ENCODE peak calls at places on chromosome 22, in five cellular contexts. M is putamen; Y is amygdala; S is activated CD4-positive, alpha-beta T cell treated with anti-CD3 and anti-CD28 coated beads, Interleukin-2, amount 10 ng/mL, durations not matched to agents 24 days and 14 days; T is fibroblast of mammary gland. G is an unnamed sample.

GRCh38 chr22:31626427-31627150 is 35.4 kb downstream of the PISD start:
- DNase-seq in M (no peak), Y (no peak), S (no peak), T (no peak), G (peak)

GRCh38 chr22:21727768-21728167 is 7.8 kb downstream of the YPEL1 start:
- DNase-seq in M (no peak), Y (no peak), S (no peak), T (no peak), G (no peak)

GRCh38 chr22:32622004-32622761 is 147.6 kb downstream of the FBXO7 start:
- DNase-seq in M (no peak), Y (no peak), S (no peak), T (peak), G (peak)

GRCh38 chr22:36311386-36312085 is 58.6 kb downstream of the APOL1 start:
- DNase-seq in M (no peak), Y (no peak), S (no peak), T (no peak), G (no peak)

GRCh38 chr22:25362883-25363240 is 143.4 kb downstream of the CRYBB2 start:
- DNase-seq in M (no peak), Y (no peak), S (no peak), T (no peak), G (no peak)

GRCh38 chr22:32564170-32565001 is 89.8 kb downstream of the FBXO7 start:
- DNase-seq in M (no peak), Y (no peak), S (no peak), T (peak), G (peak)

GRCh38 chr22:37267128-37267587 is 15.2 kb upstream of the CYTH4 start:
- DNase-seq in M (no peak), Y (no peak), S (peak), T (no peak), G (peak)

GRCh38 chr22:28882545-28882877 is 861 bp upstream of the ZNRF3 start:
- DNase-seq in M (no peak), Y (no peak), S (peak), T (no peak), G (no peak)

GRCh38 chr22:34897126-34897525 is 168.8 kb upstream of the ISX start:
- DNase-seq in M (no peak), Y (no peak), S (no peak), T (no peak), G (peak)

GRCh38 chr22:46800102-46800857 is 37.8 kb downstream of the TBC1D22A start:
- DNase-seq in M (no peak), Y (no peak), S (peak), T (no peak), G (no peak)

GRCh38 chr22:23033116-23033905 is 37.0 kb upstream of the GNAZ start:
- DNase-seq in M (no peak), Y (no peak), S (no peak), T (no peak), G (no peak)

GRCh38 chr22:31945478-31945815 is 1.1 kb downstream of the YWHAH start:
- DNase-seq in M (no peak), Y (no peak), S (no peak), T (no peak), G (no peak)

GRCh38 chr22:45505991-45506743 is 3.5 kb downstream of the FBLN1 start:
- DNase-seq in M (no peak), Y (no peak), S (no peak), T (no peak), G (no peak)

GRCh38 chr22:22387386-22387736 is 121.2 kb downstream of the ZNF280B start:
- DNase-seq in M (no peak), Y (no peak), S (no peak), T (no peak), G (no peak)

GRCh38 chr22:20135846-20136602 is 4.4 kb downstream of the ZDHHC8 start:
- DNase-seq in M (no peak), Y (no peak), S (no peak), T (no peak), G (no peak)

GRCh38 chr22:30931541-30932300 is 36.9 kb downstream of the MORC2 start:
- DNase-seq in M (peak), Y (no peak), S (no peak), T (no peak), G (no peak)

GRCh38 chr22:49483946-49484345 is 343.7 kb downstream of the BRD1 start:
- DNase-seq in M (no peak), Y (no peak), S (no peak), T (no peak), G (no peak)

GRCh38 chr22:25077056-25077455 is 122.6 kb upstream of the CRYBB3 start:
- DNase-seq in M (no peak), Y (no peak), S (no peak), T (no peak), G (no peak)

GRCh38 chr22:25453557-25453956 is 110.9 kb upstream of the GRK3 start:
- DNase-seq in M (no peak), Y (no peak), S (no peak), T (no peak), G (no peak)

GRCh38 chr22:46661221-46661851 is 41.1 kb downstream of the GRAMD4 start:
- DNase-seq in M (peak), Y (no peak), S (peak), T (peak), G (no peak)

GRCh38 chr22:38223289-38223960 is 21.6 kb downstream of the MAFF start:
- DNase-seq in M (no peak), Y (no peak), S (no peak), T (no peak), G (no peak)

GRCh38 chr22:29524440-29525191 is 28.9 kb downstream of the THOC5 start:
- DNase-seq in M (no peak), Y (no peak), S (peak), T (peak), G (peak)

GRCh38 chr22:27810566-27810965 is 9.0 kb upstream of the MN1 start:
- DNase-seq in M (no peak), Y (no peak), S (no peak), T (peak), G (peak)

GRCh38 chr22:20247010-20247505 is 21.1 kb downstream of the RTN4R start:
- DNase-seq in M (no peak), Y (no peak), S (no peak), T (peak), G (peak)

GRCh38 chr22:42368379-42369249 is 63.6 kb downstream of the NFAM1 start:
- DNase-seq in M (no peak), Y (no peak), S (peak), T (no peak), G (no peak)

GRCh38 chr22:48332438-48333322 is 1495.0 kb downstream of the BRD1 start:
- DNase-seq in M (no peak), Y (no peak), S (no peak), T (no peak), G (no peak)

GRCh38 chr22:20531404-20532181 is 24.2 kb downstream of the MED15 start:
- DNase-seq in M (peak), Y (no peak), S (no peak), T (peak), G (peak)

GRCh38 chr22:30754971-30755759 is 60.5 kb downstream of the OSBP2 start:
- DNase-seq in M (peak), Y (no peak), S (peak), T (peak), G (peak)

GRCh38 chr22:42863349-42863911 is 6.4 kb upstream of the ARFGAP3 start:
- DNase-seq in M (no peak), Y (no peak), S (peak), T (peak), G (peak)

GRCh38 chr22:42985541-42985925 is 29.4 kb downstream of the PACSIN2 start:
- DNase-seq in M (no peak), Y (no peak), S (no peak), T (no peak), G (no peak)

GRCh38 chr22:46432164-46433068 is 96.9 kb downstream of the TRMU start:
- DNase-seq in M (no peak), Y (no peak), S (peak), T (no peak), G (no peak)

GRCh38 chr22:26663374-26663923 is 6.1 kb downstream of the MIAT start:
- DNase-seq in M (no peak), Y (no peak), S (no peak), T (no peak), G (no peak)